ENCODE peak calls at places on chromosomes 4 and X, in ten cellular contexts. E is IMR-90, N is esophagus muscularis mucosa, V is breast epithelium, O is uterus, C is A549, M is heart left ventricle, I is thyroid gland, X is K562, Q is HCT116. T is an unnamed sample.

GRCh38 chrX:107576841-107577240 is 51.5 kb upstream of the PRPS1 start:
- DNase-seq in O (no peak), N (no peak), Q (no peak), V (no peak), E (no peak), X (no peak), C (no peak), M (no peak), I (no peak), T (no peak)

GRCh38 chr4:26356067-26356466 is 35.3 kb downstream of the RBPJ start:
- DNase-seq in C (no peak), Q (no peak), O (no peak), E (peak), I (peak), V (no peak), M (no peak), N (no peak), X (no peak), T (no peak)

GRCh38 chr4:76447326-76447954 is 12.4 kb downstream of the SHROOM3 start:
- DNase-seq in V (no peak), X (no peak), M (no peak), Q (no peak), I (no peak), N (no peak), C (no peak), E (peak), O (no peak), T (no peak)

GRCh38 chr4:152700151-152700550 is 20.4 kb upstream of the TMEM154 start:
- DNase-seq in O (no peak), M (no peak), I (no peak), X (no peak), N (no peak), Q (no peak), E (no peak), V (no peak), C (no peak), T (no peak)

GRCh38 chrX:63764946-63765345 is 20.1 kb downstream of the ARHGEF9 start:
- DNase-seq in V (no peak), M (no peak), N (no peak), I (no peak), Q (no peak), C (no peak), O (no peak), E (peak), X (no peak), T (no peak)

GRCh38 chr4:110613710-110614109 is 9.2 kb downstream of the PITX2 start:
- DNase-seq in E (no peak), C (no peak), M (no peak), O (no peak), N (no peak), I (no peak), Q (no peak), V (no peak), X (no peak), T (no peak)

GRCh38 chrX:121151293-121151692 is 103.9 kb downstream of the GLUD2 start:
- DNase-seq in V (no peak), Q (no peak), I (no peak), X (no peak), M (no peak), N (no peak), O (no peak), C (no peak), E (no peak), T (no peak)

GRCh38 chr4:90950385-90950841 is 823.2 kb downstream of the CCSER1 start:
- DNase-seq in E (no peak), M (no peak), V (no peak), Q (no peak), N (no peak), O (no peak), X (no peak), C (no peak), I (no peak), T (peak)

GRCh38 chr4:163492951-163493504 is 1.5 kb upstream of the TMA16 start:
- DNase-seq in N (no peak), E (no peak), M (no peak), V (no peak), O (no peak), I (no peak), X (peak), Q (peak), C (no peak), T (peak)

GRCh38 chr4:113179996-113180395 is 130.5 kb downstream of the ANK2 start:
- DNase-seq in N (no peak), X (no peak), I (no peak), Q (no peak), M (no peak), C (no peak), O (no peak), V (no peak), E (peak), T (no peak)

GRCh38 chr4:40564815-40565505 is 64.7 kb downstream of the RBM47 start:
- DNase-seq in N (no peak), I (no peak), C (no peak), Q (no peak), V (no peak), M (no peak), O (no peak), E (no peak), X (no peak), T (no peak)

GRCh38 chr4:138835833-138836521 is 179.6 kb upstream of the NOCT start:
- DNase-seq in X (peak), I (no peak), E (peak), V (peak), Q (no peak), M (peak), N (peak), O (no peak), C (no peak), T (no peak)

GRCh38 chr4:96519291-96519690 is 679.4 kb downstream of the PDHA2 start:
- DNase-seq in Q (no peak), I (no peak), X (no peak), N (no peak), E (no peak), C (no peak), O (no peak), V (no peak), M (no peak), T (no peak)

GRCh38 chrX:8815460-8816065 is 14.4 kb upstream of the FAM9A start:
- DNase-seq in E (peak), I (no peak), Q (peak), X (peak), V (no peak), N (no peak), M (no peak), O (no peak), C (peak), T (peak)

GRCh38 chr4:45971108-45971507 is 152.7 kb downstream of the GABRG1 start:
- DNase-seq in Q (no peak), E (no peak), C (no peak), V (no peak), O (no peak), M (no peak), X (no peak), N (no peak), I (no peak), T (no peak)

GRCh38 chrX:40360557-40360956 is 220.2 kb upstream of the ATP6AP2 start:
- DNase-seq in O (no peak), Q (no peak), X (no peak), M (no peak), V (no peak), I (no peak), N (no peak), C (no peak), E (no peak), T (no peak)

GRCh38 chrX:72029473-72030411 is 102.0 kb downstream of the RTL5 start:
- DNase-seq in X (no peak), V (no peak), Q (no peak), C (peak), I (peak), N (no peak), O (no peak), M (no peak), E (peak), T (no peak)

GRCh38 chr4:8457646-8458045 is 17.1 kb downstream of the TRMT44 start:
- DNase-seq in V (no peak), Q (no peak), X (no peak), M (no peak), I (no peak), N (no peak), C (no peak), O (no peak), E (no peak), T (no peak)

GRCh38 chrX:5380426-5380825 is 848.2 kb downstream of the NLGN4X start:
- DNase-seq in N (no peak), Q (no peak), E (no peak), I (no peak), X (no peak), V (no peak), M (no peak), O (no peak), C (no peak), T (no peak)

GRCh38 chrX:63657821-63658220 is 127.2 kb downstream of the ARHGEF9 start:
- DNase-seq in N (no peak), M (peak), E (peak), C (no peak), V (no peak), X (no peak), Q (peak), I (no peak), O (peak), T (no peak)

GRCh38 chr4:41882622-41883347 is 52.4 kb upstream of the TMEM33 start:
- DNase-seq in O (no peak), N (no peak), C (peak), X (peak), E (peak), Q (no peak), M (peak), V (peak), I (peak), T (peak)

DNA sequence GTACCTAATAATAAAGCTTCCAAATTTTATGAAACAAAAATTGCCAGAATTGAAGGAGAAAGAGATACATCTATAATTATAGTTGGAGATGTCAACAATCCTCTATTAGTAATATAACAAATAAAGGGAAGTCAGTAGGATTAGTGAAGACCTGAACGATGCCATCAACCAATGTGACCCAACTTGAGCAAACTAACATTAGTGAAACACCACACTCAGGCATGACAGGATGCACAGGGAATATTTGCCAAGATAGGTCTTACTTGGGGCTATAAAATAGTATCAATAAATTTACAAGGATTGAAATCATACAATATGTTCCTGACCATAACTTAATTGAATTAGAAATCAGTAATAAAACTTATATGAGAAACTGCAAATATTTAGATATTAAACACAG is 12.0 kb downstream of the SPON2 start:
- DNase-seq in X (no peak), C (no peak), Q (no peak), I (no peak), N (no peak), M (no peak), O (no peak), V (no peak), E (no peak), T (no peak)
- TF ChIP-seq POLR2A in X (no peak), C (no peak), Q (no peak), I (no peak), N (no peak), M (no peak), O (no peak), V (no peak), E (no peak), T (no peak)

GRCh38 chrX:84187501-84188319 is at the start of gene RPS6KA6:
- DNase-seq in Q (no peak), N (no peak), I (peak), X (no peak), M (peak), E (peak), C (peak), O (peak), V (peak), T (no peak)
- TF ChIP-seq POLR2A in Q (no peak), N (no peak), I (no peak), X (no peak), M (no peak), E (no peak), C (no peak), O (no peak), V (no peak), T (no peak)

DNA sequence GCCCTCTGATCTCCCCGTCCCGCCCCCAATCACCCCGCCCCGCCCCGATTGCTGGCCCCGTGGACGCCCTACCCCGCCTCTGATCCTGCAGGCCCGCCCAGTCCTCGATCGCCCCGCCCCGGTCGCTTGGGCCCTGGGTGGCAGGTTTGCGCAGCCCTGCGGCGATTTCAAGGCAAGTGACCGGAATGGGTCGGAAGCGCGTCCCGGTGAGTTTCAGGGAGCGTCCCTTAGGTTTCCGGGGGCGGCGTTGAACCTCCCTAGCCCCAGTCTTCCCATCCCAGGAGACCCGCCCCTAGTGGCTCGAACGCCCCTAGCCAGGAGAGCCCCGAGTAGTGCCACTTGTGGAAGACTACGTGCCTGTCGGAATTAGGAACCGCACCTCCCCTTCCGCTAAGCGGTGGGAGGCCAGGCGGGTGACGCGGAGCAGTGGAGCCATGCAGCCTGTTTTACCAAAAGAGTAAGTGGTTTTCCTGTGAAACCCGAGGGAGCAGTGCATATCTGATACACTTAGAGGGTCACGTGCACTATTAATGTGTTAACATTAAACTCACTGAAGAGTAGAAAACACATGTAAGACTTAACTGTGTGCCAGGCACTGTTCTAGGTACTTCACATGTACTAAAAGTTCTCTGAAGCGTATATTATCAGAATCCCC is 350 bp upstream of the TEC start:
- DNase-seq in I (peak), C (peak), X (peak), N (peak), E (peak), V (peak), M (peak), O (peak), Q (peak), T (peak)
- TF ChIP-seq POLR2A in I (no peak), C (peak), X (peak), N (no peak), E (no peak), V (no peak), M (peak), O (peak), Q (peak), T (peak)

GRCh38 chr4:141635726-141636076 is 682 bp upstream of the IL15 start:
- DNase-seq in V (no peak), Q (no peak), E (no peak), C (no peak), O (no peak), N (no peak), X (no peak), M (no peak), I (no peak), T (peak)
- TF ChIP-seq POLR2A in V (no peak), Q (no peak), E (no peak), C (no peak), O (no peak), N (no peak), X (no peak), M (no peak), I (no peak), T (no peak)

GRCh38 chr4:118888666-118889312 is at the start of gene SYNPO2:
- DNase-seq in I (peak), N (peak), V (peak), O (peak), C (peak), X (peak), Q (peak), E (peak), M (peak), T (peak)
- TF ChIP-seq POLR2A in I (no peak), N (peak), V (peak), O (peak), C (no peak), X (no peak), Q (peak), E (peak), M (peak), T (no peak)

DNA sequence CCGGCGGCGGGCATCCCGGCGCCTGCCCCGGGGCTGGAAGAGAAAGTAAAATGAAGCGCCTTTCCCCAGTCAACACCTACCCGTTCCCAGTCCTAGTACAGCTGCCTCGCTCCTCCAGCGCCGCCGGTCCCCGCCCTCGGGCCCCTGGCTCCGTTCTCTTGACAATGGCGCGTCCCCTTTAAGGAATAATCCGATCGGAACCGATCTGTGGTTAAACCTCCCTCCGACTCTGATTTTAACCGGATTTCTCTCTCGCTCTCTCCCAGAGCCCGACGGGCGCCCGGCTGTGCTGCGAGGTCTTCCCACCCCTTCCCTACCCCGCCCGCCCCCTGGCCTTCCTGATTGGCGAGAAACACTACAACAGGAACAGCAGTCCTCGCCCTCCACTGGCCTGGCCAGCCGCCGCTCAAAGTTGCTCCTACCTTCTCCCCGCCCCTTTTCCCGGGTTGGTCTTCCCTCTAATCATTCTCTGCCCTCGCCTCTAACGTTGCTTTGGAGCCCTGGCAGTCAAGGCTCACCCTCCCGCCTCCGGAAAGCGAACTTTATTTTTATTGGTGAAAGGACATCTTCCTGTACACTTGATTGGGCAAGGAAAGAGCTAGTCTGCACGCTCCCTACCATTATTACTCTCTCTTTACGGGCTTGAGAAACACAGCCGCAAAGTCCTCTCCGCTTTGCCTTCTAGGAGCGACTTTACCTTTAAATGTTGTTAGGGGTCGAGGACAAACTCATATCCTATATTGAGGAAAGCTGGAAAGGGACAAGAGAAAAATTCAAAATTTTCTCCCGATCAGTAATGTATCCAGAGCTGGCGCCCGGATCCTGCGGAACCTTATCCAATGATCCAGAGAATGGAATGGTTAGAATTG is at the start of gene FRYL:
- DNase-seq in C (peak), I (peak), Q (peak), E (peak), O (peak), M (peak), X (peak), N (peak), V (peak), T (peak)
- TF ChIP-seq POLR2A in C (peak), I (no peak), Q (peak), E (peak), O (peak), M (peak), X (peak), N (peak), V (peak), T (peak)

DNA sequence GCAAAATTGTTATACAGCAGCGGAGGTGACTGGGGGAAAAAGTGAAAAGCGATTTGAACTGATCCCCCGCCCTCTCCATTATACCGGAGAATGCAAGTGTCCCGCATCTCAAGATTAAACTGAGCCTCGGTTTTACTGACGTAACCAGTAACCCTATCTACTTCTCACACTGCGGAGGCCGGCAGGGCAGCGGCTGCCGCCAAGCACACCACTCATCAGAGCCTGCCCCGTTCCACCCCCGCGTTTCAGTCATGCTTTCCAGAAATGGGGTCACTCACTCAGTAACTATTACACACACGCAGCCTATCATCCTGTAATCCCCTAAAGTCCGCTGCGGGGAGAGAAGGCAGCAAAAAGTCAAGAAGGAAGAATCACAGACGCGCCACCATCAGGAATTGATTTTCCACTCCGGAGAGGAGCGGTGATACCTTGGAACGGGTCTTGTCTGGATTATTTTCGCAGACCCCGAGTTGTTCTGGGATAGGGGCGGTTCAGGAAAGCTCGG is 1.4 kb downstream of the RPS6KA3 start:
- DNase-seq in X (peak), M (peak), E (peak), C (peak), Q (peak), I (peak), O (peak), N (no peak), V (peak), T (peak)
- TF ChIP-seq POLR2A in X (peak), M (peak), E (peak), C (no peak), Q (no peak), I (no peak), O (no peak), N (peak), V (no peak), T (peak)

GRCh38 chrX:129982300-129983246 is at the start of gene BCORL1:
- DNase-seq in V (peak), N (peak), O (peak), E (peak), X (peak), I (peak), C (peak), M (peak), Q (peak), T (peak)
- TF ChIP-seq POLR2A in V (peak), N (peak), O (no peak), E (peak), X (peak), I (no peak), C (peak), M (peak), Q (peak), T (peak)